ENCODE peak calls at places on chromosome 12, in six cellular contexts. W, X, E, D, Q and M are unnamed samples.

GRCh38 chr12:34406228-34406995 is 384.1 kb downstream of the ALG10 start:
- DNase-seq in W (peak; percentile 3), X (no peak), E (no peak), D (peak; percentile 16), Q (no peak), M (no peak)

GRCh38 chr12:7349418-7349817 is 45.5 kb downstream of the ACSM4 start:
- DNase-seq in W (no peak), X (no peak), E (no peak), D (no peak), Q (no peak), M (no peak)

GRCh38 chr12:120719496-120720233 is 6.0 kb upstream of the ACADS start:
- DNase-seq in W (peak; percentile 50), X (no peak), E (no peak), D (no peak), Q (no peak), M (no peak)

GRCh38 chr12:116384629-116385485 is 107.4 kb upstream of the MED13L start:
- DNase-seq in W (no peak), X (no peak), E (no peak), D (peak; percentile 85), Q (no peak), M (no peak)

GRCh38 chr12:59595097-59595496 is 732 bp upstream of the SLC16A7 start:
- DNase-seq in W (no peak), X (no peak), E (no peak), D (no peak), Q (no peak), M (no peak)

GRCh38 chr12:108611884-108612415 is 14.1 kb upstream of the TMEM119 start:
- DNase-seq in W (no peak), X (peak; percentile 47), E (no peak), D (peak; percentile 93), Q (no peak), M (peak; percentile 34)

GRCh38 chr12:27575780-27576154 is 51.8 kb downstream of the PPFIBP1 start:
- DNase-seq in W (no peak), X (no peak), E (no peak), D (no peak), Q (no peak), M (no peak)

GRCh38 chr12:104866286-104866685 is 91.8 kb downstream of the SLC41A2 start:
- DNase-seq in W (no peak), X (no peak), E (no peak), D (no peak), Q (no peak), M (no peak)

GRCh38 chr12:42076976-42077375 is 67.7 kb downstream of the GXYLT1 start:
- DNase-seq in W (no peak), X (no peak), E (no peak), D (no peak), Q (no peak), M (no peak)

GRCh38 chr12:23950775-23951391 is 1.4 kb upstream of the SOX5 start:
- DNase-seq in W (no peak), X (no peak), E (no peak), D (no peak), Q (no peak), M (no peak)

DNA sequence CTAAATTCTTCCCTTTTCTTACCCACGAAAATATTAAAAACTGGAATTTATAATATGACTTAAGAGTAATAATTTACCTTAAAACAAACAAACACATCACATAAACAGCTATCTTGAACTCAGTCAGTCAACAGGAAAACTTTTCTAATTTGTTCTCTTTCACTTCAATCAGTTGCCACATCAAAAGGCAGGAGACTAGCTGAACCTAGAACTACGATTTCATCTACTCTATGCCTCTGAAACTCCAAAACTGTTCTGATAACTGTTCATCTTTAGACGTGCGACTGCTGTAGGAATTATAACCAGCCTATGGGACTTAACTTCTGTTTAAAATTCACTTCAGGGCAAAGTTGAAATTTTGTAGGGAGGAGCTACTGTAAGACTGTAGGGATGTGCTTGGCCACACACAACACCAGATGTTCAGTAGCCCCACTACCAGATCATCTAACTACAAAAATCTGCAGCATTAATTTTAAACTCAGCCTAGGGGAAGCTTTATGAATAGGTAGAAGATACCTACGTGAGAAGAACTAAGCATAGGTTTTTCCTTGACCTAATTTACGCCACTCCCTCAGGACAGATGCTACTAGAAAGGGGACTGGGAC is 7.6 kb upstream of the RAD51AP1 start:
- DNase-seq in W (no peak), X (no peak), E (no peak), D (no peak), Q (no peak), M (no peak)
- H3K27ac ChIP-seq in W (no peak overlapping the region), X (no peak overlapping the region), E (no peak overlapping the region), D (no peak overlapping the region), Q (no peak overlapping the region), M (no peak overlapping the region)

DNA sequence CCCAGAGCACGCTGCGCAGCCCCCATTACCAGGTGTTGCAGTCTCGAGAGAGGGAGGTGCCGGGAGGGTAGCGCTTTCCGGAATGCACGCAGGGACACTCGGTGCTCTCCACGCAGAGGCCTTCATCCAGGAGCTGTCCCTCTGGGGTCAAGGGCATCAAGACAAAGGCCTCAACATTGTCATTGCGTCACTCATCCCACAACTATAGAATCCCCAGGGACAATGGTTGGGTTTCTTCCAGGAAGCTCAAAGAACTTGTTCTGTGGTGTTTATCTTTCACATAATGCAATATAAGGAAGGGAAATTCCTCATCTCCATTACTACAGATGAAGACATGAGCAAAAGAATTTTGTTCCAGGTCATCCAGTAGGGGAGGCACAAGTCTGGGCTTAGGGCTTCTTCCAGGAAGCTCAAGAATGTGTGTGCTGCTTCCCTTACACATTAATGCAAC is 52.1 kb downstream of the VWF start:
- DNase-seq in W (no peak), X (no peak), E (no peak), D (no peak), Q (no peak), M (peak; percentile 45)
- H3K27ac ChIP-seq in W (no peak overlapping the region), X (no peak overlapping the region), E (no peak overlapping the region), D (no peak overlapping the region), Q (no peak overlapping the region), M (no peak overlapping the region)

DNA sequence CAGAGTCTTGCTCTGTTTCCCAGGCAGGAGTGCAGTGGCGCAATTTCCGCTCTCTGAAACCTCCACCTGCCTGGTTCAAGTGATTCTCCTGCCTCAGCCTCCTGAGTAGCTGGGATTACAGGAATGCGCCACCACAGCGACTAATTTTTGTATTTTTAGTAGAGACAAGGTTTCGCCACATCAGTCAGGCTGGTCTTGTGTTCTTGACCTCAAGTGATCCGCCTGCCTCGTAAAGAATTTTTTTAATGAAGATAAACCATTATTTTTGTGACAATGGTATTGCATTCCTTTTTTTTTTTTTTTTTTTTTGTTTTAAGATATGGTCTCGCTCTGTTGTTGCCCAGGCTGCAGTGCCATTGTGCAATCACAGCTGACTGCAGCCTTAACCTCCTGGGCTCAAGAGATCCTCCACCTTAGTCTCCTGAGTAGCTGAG is 25.8 kb downstream of the ACVR1B start:
- DNase-seq in W (no peak), X (no peak), E (no peak), D (no peak), Q (no peak), M (no peak)
- H3K27ac ChIP-seq in W (no peak overlapping the region), X (no peak overlapping the region), E (no peak overlapping the region), D (no peak overlapping the region), Q (no peak overlapping the region), M (no peak overlapping the region)

GRCh38 chr12:78037707-78038106 is 207.0 kb downstream of the NAV3 start:
- DNase-seq in W (no peak), X (no peak), E (no peak), D (no peak), Q (no peak), M (no peak)

GRCh38 chr12:78038541-78038940 is 207.8 kb downstream of the NAV3 start:
- DNase-seq in W (no peak), X (no peak), E (no peak), D (no peak), Q (no peak), M (no peak)

GRCh38 chr12:78036889-78037288 is 206.2 kb downstream of the NAV3 start:
- DNase-seq in W (no peak), X (no peak), E (no peak), D (no peak), Q (no peak), M (no peak)

GRCh38 chr12:78038986-78039385 is 208.3 kb downstream of the NAV3 start:
- DNase-seq in W (no peak), X (no peak), E (no peak), D (no peak), Q (no peak), M (no peak)

GRCh38 chr12:78040111-78040510 is 209.4 kb downstream of the NAV3 start:
- DNase-seq in W (no peak), X (no peak), E (no peak), D (no peak), Q (no peak), M (no peak)
- H3K27ac ChIP-seq in W (no peak overlapping the region), X (no peak overlapping the region), E (no peak overlapping the region), D (no peak overlapping the region), Q (no peak overlapping the region), M (no peak overlapping the region)

GRCh38 chr12:92027243-92027642 is 118.4 kb downstream of the BTG1 start:
- DNase-seq in W (no peak), X (no peak), E (no peak), D (no peak), Q (no peak), M (no peak)
- H3K27ac ChIP-seq in W (no peak overlapping the region), X (no peak overlapping the region), E (no peak overlapping the region), D (no peak overlapping the region), Q (peak overlapping the region; percentile 44), M (no peak overlapping the region)

DNA sequence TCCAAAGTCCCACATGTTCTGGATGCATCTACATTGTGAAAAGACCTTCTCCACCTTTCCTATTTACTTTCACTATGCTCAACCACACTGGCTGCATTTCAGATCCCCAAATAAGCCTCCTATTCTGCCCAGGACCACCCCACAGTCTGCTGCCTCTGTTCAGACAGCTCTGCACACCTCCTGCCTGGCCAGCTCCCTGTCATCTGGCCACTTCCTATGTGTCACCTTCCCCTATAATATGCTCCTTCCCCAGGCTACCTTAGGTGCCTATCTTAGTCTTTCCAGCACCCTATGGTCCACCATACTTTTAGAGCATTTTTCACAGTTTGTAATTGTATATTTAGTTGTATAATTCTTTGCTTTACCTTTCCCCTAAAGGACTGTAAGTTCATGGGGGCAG is 50.5 kb downstream of the IFNG start:
- DNase-seq in W (no peak), X (no peak), E (no peak), D (no peak), Q (no peak), M (no peak)
- H3K27ac ChIP-seq in W (no peak overlapping the region), X (no peak overlapping the region), E (no peak overlapping the region), D (no peak overlapping the region), Q (no peak overlapping the region), M (no peak overlapping the region)

GRCh38 chr12:52688481-52688880 is 8.3 kb upstream of the KRT1 start:
- DNase-seq in W (no peak), X (no peak), E (no peak), D (no peak), Q (no peak), M (no peak)

GRCh38 chr12:52691076-52691764 is 11.0 kb upstream of the KRT1 start:
- DNase-seq in W (no peak), X (peak; percentile 52), E (no peak), D (peak; percentile 83), Q (peak; percentile 8), M (no peak)

GRCh38 chr12:52689239-52689638 is 9.0 kb upstream of the KRT1 start:
- DNase-seq in W (no peak), X (no peak), E (no peak), D (no peak), Q (no peak), M (no peak)

GRCh38 chr12:52690351-52691075 is 10.3 kb upstream of the KRT1 start:
- DNase-seq in W (no peak), X (no peak), E (no peak), D (peak; percentile 69), Q (no peak), M (no peak)

GRCh38 chr12:52689936-52690335 is 9.7 kb upstream of the KRT1 start:
- DNase-seq in W (no peak), X (no peak), E (no peak), D (no peak), Q (no peak), M (no peak)
- H3K27ac ChIP-seq in W (no peak overlapping the region), X (no peak overlapping the region), E (no peak overlapping the region), D (no peak overlapping the region), Q (no peak overlapping the region), M (no peak overlapping the region)